ENCODE peak calls at places on chromosomes 4 and X, in six cellular contexts. U is cardiac septum, B is heart right ventricle, S is hypothalamus, F is left ventricle myocardium inferior, O is NCI-H748 treated with DMSO at 0.1 percent for 48 hours. C is an unnamed sample.

GRCh38 chrX:13005671-13006473 is 31.0 kb downstream of the TMSB4X start:
- DNase-seq in U (no peak), O (no peak), S (no peak), F (no peak), B (no peak), C (peak)

GRCh38 chr4:5158825-5159224 is 107.5 kb downstream of the STK32B start:
- DNase-seq in F (no peak), U (no peak), S (no peak), B (no peak), O (no peak), C (no peak)

GRCh38 chr4:151325320-151326246 is at the start of gene SH3D19:
- DNase-seq in O (peak), U (peak), F (peak), B (peak), S (peak), C (peak)

GRCh38 chrX:53717205-53717604 is 30.7 kb upstream of the HUWE1 start:
- DNase-seq in U (no peak), B (no peak), F (no peak), S (no peak), O (no peak), C (no peak)

GRCh38 chr4:23956601-23957364 is 66.9 kb upstream of the PPARGC1A start:
- DNase-seq in F (no peak), S (no peak), U (no peak), O (no peak), B (no peak), C (no peak)

GRCh38 chr4:64538219-64538618 is 129.0 kb upstream of the TECRL start:
- DNase-seq in B (no peak), U (no peak), S (no peak), F (no peak), O (no peak), C (no peak)

GRCh38 chrX:23945206-23945605 is 37.4 kb downstream of the CXorf58 start:
- DNase-seq in O (no peak), U (no peak), S (no peak), F (no peak), B (no peak), C (no peak)

GRCh38 chr4:57442834-57443291 is 332.7 kb upstream of the IGFBP7 start:
- DNase-seq in U (no peak), S (peak), B (peak), F (peak), O (peak), C (peak)

C was measured in MM.1S.